ENCODE peak calls at places on chromosome 15, in six cellular contexts. J is NCI-H82; P is RPMI7951; X is activated CD4-positive, alpha-beta T cell treated with anti-CD3 and anti-CD28 coated beads, Interleukin-2, amount 50 U/mL, for 48 hours; W is SHP77; A is EL. V is an unnamed sample.

GRCh38 chr15:67997996-67998395 is 56.1 kb upstream of the PIAS1 start:
- DNase-seq in J (no peak), W (no peak), P (peak), A (peak), X (no peak), V (no peak)

GRCh38 chr15:69158843-69159240 is 1.6 kb upstream of the GLCE start:
- DNase-seq in P (no peak), X (no peak), W (no peak), A (no peak), J (no peak), V (no peak)

GRCh38 chr15:45495588-45495987 is 27.0 kb downstream of the SLC30A4 start:
- DNase-seq in J (no peak), A (no peak), W (no peak), X (no peak), P (no peak), V (no peak)

GRCh38 chr15:52730163-52730562 is 51.0 kb upstream of the ATOSA start:
- DNase-seq in X (no peak), P (peak), J (no peak), W (no peak), A (peak), V (no peak)

GRCh38 chr15:66587749-66588148 is 22.0 kb upstream of the LCTL start:
- DNase-seq in J (no peak), A (no peak), W (no peak), P (no peak), X (no peak), V (no peak)

GRCh38 chr15:78929536-78930264 is 15.1 kb downstream of the CTSH start:
- DNase-seq in A (no peak), X (no peak), J (no peak), P (peak), W (no peak), V (no peak)

GRCh38 chr15:36080759-36081158 is 498.7 kb upstream of the CDIN1 start:
- DNase-seq in P (no peak), W (no peak), J (no peak), X (no peak), A (no peak), V (no peak)

GRCh38 chr15:67943961-67944674 is 104.3 kb upstream of the RNU6-1 start:
- DNase-seq in X (no peak), W (no peak), P (no peak), A (no peak), J (no peak), V (peak)

GRCh38 chr15:39181348-39181747 is 399.5 kb upstream of the THBS1 start:
- DNase-seq in J (peak), A (no peak), P (no peak), W (no peak), X (no peak), V (no peak)

GRCh38 chr15:65212097-65212496 is 824 bp upstream of the CILP start:
- DNase-seq in X (peak), P (no peak), J (peak), W (peak), A (no peak), V (no peak)

GRCh38 chr15:42073418-42073817 is 20.9 kb downstream of the PLA2G4D start:
- DNase-seq in X (no peak), A (no peak), W (no peak), J (no peak), P (no peak), V (no peak)

GRCh38 chr15:47820780-47821319 is 103.5 kb downstream of the SEMA6D start:
- DNase-seq in A (peak), P (no peak), X (no peak), W (no peak), J (no peak), V (no peak)

GRCh38 chr15:40058476-40059140 is 19.6 kb upstream of the SRP14 start:
- DNase-seq in A (peak), W (no peak), X (no peak), J (no peak), P (peak), V (no peak)

GRCh38 chr15:85339976-85340665 is 40.3 kb upstream of the AKAP13 start:
- DNase-seq in W (no peak), X (no peak), P (no peak), J (no peak), A (peak), V (no peak)